ENCODE peak calls at places on chromosome 14, in ten cellular contexts. One of them, this sample, is unnamed.

GRCh38 chr14:90815567-90815816 is 738 bp downstream of the TTC7B start:
- DNase-seq in neural progenitor cell: no peak
- DNase-seq in gastrocnemius medialis: no peak
- DNase-seq in astrocyte of the spinal cord: no peak
- DNase-seq in ovary: no peak
- DNase-seq in choroid plexus epithelial cell: no peak
- DNase-seq in kidney: no peak
- DNase-seq in right atrium auricular region: no peak
- DNase-seq in coronary artery: no peak
- DNase-seq in body of pancreas: no peak
- DNase-seq in this sample: no peak

GRCh38 chr14:59236195-59236594 is 47.7 kb downstream of the DAAM1 start:
- DNase-seq in neural progenitor cell: no peak
- DNase-seq in gastrocnemius medialis: no peak
- DNase-seq in astrocyte of the spinal cord: no peak
- DNase-seq in ovary: no peak
- DNase-seq in choroid plexus epithelial cell: no peak
- DNase-seq in kidney: no peak
- DNase-seq in right atrium auricular region: no peak
- DNase-seq in coronary artery: no peak
- DNase-seq in body of pancreas: no peak
- DNase-seq in this sample: no peak

GRCh38 chr14:98956616-98957015 is 315.4 kb downstream of the BCL11B start:
- DNase-seq in neural progenitor cell: no peak
- DNase-seq in gastrocnemius medialis: no peak
- DNase-seq in astrocyte of the spinal cord: no peak
- DNase-seq in ovary: no peak
- DNase-seq in choroid plexus epithelial cell: no peak
- DNase-seq in kidney: no peak
- DNase-seq in right atrium auricular region: peak
- DNase-seq in coronary artery: no peak
- DNase-seq in body of pancreas: no peak
- DNase-seq in this sample: no peak

GRCh38 chr14:94623856-94624499 is 11.8 kb downstream of the SERPINA3 start:
- DNase-seq in neural progenitor cell: no peak
- DNase-seq in gastrocnemius medialis: no peak
- DNase-seq in astrocyte of the spinal cord: no peak
- DNase-seq in ovary: no peak
- DNase-seq in choroid plexus epithelial cell: no peak
- DNase-seq in kidney: no peak
- DNase-seq in right atrium auricular region: no peak
- DNase-seq in coronary artery: no peak
- DNase-seq in body of pancreas: peak
- DNase-seq in this sample: no peak

GRCh38 chr14:57712101-57712500 is 153.8 kb downstream of the SLC35F4 start:
- DNase-seq in neural progenitor cell: no peak
- DNase-seq in gastrocnemius medialis: no peak
- DNase-seq in astrocyte of the spinal cord: no peak
- DNase-seq in ovary: no peak
- DNase-seq in choroid plexus epithelial cell: peak
- DNase-seq in kidney: no peak
- DNase-seq in right atrium auricular region: no peak
- DNase-seq in coronary artery: no peak
- DNase-seq in body of pancreas: no peak
- DNase-seq in this sample: no peak

GRCh38 chr14:100440758-100441203 is 117.6 kb downstream of the SLC25A47 start:
- DNase-seq in neural progenitor cell: no peak
- DNase-seq in gastrocnemius medialis: no peak
- DNase-seq in astrocyte of the spinal cord: no peak
- DNase-seq in ovary: no peak
- DNase-seq in choroid plexus epithelial cell: peak
- DNase-seq in kidney: no peak
- DNase-seq in right atrium auricular region: peak
- DNase-seq in coronary artery: no peak
- DNase-seq in body of pancreas: no peak
- DNase-seq in this sample: no peak

GRCh38 chr14:59060841-59061240 is 127.6 kb upstream of the DAAM1 start:
- DNase-seq in neural progenitor cell: peak
- DNase-seq in gastrocnemius medialis: no peak
- DNase-seq in astrocyte of the spinal cord: no peak
- DNase-seq in ovary: no peak
- DNase-seq in choroid plexus epithelial cell: no peak
- DNase-seq in kidney: peak
- DNase-seq in right atrium auricular region: no peak
- DNase-seq in coronary artery: no peak
- DNase-seq in body of pancreas: no peak
- DNase-seq in this sample: no peak

GRCh38 chr14:20848316-20848954 is 42.8 kb upstream of the RNASE3 start:
- DNase-seq in neural progenitor cell: no peak
- DNase-seq in gastrocnemius medialis: no peak
- DNase-seq in astrocyte of the spinal cord: peak
- DNase-seq in ovary: no peak
- DNase-seq in choroid plexus epithelial cell: peak
- DNase-seq in kidney: no peak
- DNase-seq in right atrium auricular region: no peak
- DNase-seq in coronary artery: no peak
- DNase-seq in body of pancreas: peak
- DNase-seq in this sample: no peak

GRCh38 chr14:72565917-72566316 is 328.0 kb downstream of the DPF3 start:
- DNase-seq in neural progenitor cell: peak
- DNase-seq in gastrocnemius medialis: no peak
- DNase-seq in astrocyte of the spinal cord: no peak
- DNase-seq in ovary: no peak
- DNase-seq in choroid plexus epithelial cell: no peak
- DNase-seq in kidney: no peak
- DNase-seq in right atrium auricular region: no peak
- DNase-seq in coronary artery: no peak
- DNase-seq in body of pancreas: no peak
- DNase-seq in this sample: no peak

GRCh38 chr14:71117839-71118743 is 210.8 kb downstream of the PCNX1 start:
- DNase-seq in neural progenitor cell: no peak
- DNase-seq in gastrocnemius medialis: no peak
- DNase-seq in astrocyte of the spinal cord: peak
- DNase-seq in ovary: no peak
- DNase-seq in choroid plexus epithelial cell: peak
- DNase-seq in kidney: no peak
- DNase-seq in right atrium auricular region: no peak
- DNase-seq in coronary artery: no peak
- DNase-seq in body of pancreas: peak
- DNase-seq in this sample: no peak

GRCh38 chr14:75279739-75280447 is 1.3 kb downstream of the FOS start:
- DNase-seq in neural progenitor cell: peak
- DNase-seq in gastrocnemius medialis: no peak
- DNase-seq in astrocyte of the spinal cord: peak
- DNase-seq in ovary: peak
- DNase-seq in choroid plexus epithelial cell: peak
- DNase-seq in kidney: peak
- DNase-seq in right atrium auricular region: no peak
- DNase-seq in coronary artery: no peak
- DNase-seq in body of pancreas: peak
- DNase-seq in this sample: peak

GRCh38 chr14:63565448-63565847 is 22.3 kb upstream of the PPP2R5E start:
- DNase-seq in neural progenitor cell: no peak
- DNase-seq in gastrocnemius medialis: no peak
- DNase-seq in astrocyte of the spinal cord: no peak
- DNase-seq in ovary: no peak
- DNase-seq in choroid plexus epithelial cell: no peak
- DNase-seq in kidney: no peak
- DNase-seq in right atrium auricular region: no peak
- DNase-seq in coronary artery: no peak
- DNase-seq in body of pancreas: no peak
- DNase-seq in this sample: no peak

GRCh38 chr14:97349946-97350345 is 552.8 kb downstream of the VRK1 start:
- DNase-seq in neural progenitor cell: no peak
- DNase-seq in gastrocnemius medialis: no peak
- DNase-seq in astrocyte of the spinal cord: no peak
- DNase-seq in ovary: no peak
- DNase-seq in choroid plexus epithelial cell: no peak
- DNase-seq in kidney: no peak
- DNase-seq in right atrium auricular region: no peak
- DNase-seq in coronary artery: no peak
- DNase-seq in body of pancreas: no peak
- DNase-seq in this sample: no peak

GRCh38 chr14:95006479-95006878 is 150.8 kb downstream of the DICER1 start:
- DNase-seq in neural progenitor cell: no peak
- DNase-seq in gastrocnemius medialis: no peak
- DNase-seq in astrocyte of the spinal cord: no peak
- DNase-seq in ovary: no peak
- DNase-seq in choroid plexus epithelial cell: no peak
- DNase-seq in kidney: no peak
- DNase-seq in right atrium auricular region: no peak
- DNase-seq in coronary artery: no peak
- DNase-seq in body of pancreas: no peak
- DNase-seq in this sample: no peak

GRCh38 chr14:72638021-72638420 is 255.9 kb downstream of the DPF3 start:
- DNase-seq in neural progenitor cell: no peak
- DNase-seq in gastrocnemius medialis: no peak
- DNase-seq in astrocyte of the spinal cord: peak
- DNase-seq in ovary: no peak
- DNase-seq in choroid plexus epithelial cell: peak
- DNase-seq in kidney: no peak
- DNase-seq in right atrium auricular region: no peak
- DNase-seq in coronary artery: no peak
- DNase-seq in body of pancreas: no peak
- DNase-seq in this sample: no peak

GRCh38 chr14:91415794-91416743 is 1.6 kb downstream of the CCDC88C start:
- DNase-seq in neural progenitor cell: no peak
- DNase-seq in gastrocnemius medialis: no peak
- DNase-seq in astrocyte of the spinal cord: no peak
- DNase-seq in ovary: no peak
- DNase-seq in choroid plexus epithelial cell: no peak
- DNase-seq in kidney: no peak
- DNase-seq in right atrium auricular region: no peak
- DNase-seq in coronary artery: no peak
- DNase-seq in body of pancreas: peak
- DNase-seq in this sample: no peak

GRCh38 chr14:51333299-51333698 is 93.3 kb downstream of the TMX1 start:
- DNase-seq in neural progenitor cell: no peak
- DNase-seq in gastrocnemius medialis: no peak
- DNase-seq in astrocyte of the spinal cord: no peak
- DNase-seq in ovary: no peak
- DNase-seq in choroid plexus epithelial cell: no peak
- DNase-seq in kidney: no peak
- DNase-seq in right atrium auricular region: no peak
- DNase-seq in coronary artery: no peak
- DNase-seq in body of pancreas: no peak
- DNase-seq in this sample: no peak

GRCh38 chr14:98931911-98932310 is 340.1 kb downstream of the BCL11B start:
- DNase-seq in neural progenitor cell: no peak
- DNase-seq in gastrocnemius medialis: no peak
- DNase-seq in astrocyte of the spinal cord: no peak
- DNase-seq in ovary: no peak
- DNase-seq in choroid plexus epithelial cell: no peak
- DNase-seq in kidney: no peak
- DNase-seq in right atrium auricular region: no peak
- DNase-seq in coronary artery: no peak
- DNase-seq in body of pancreas: peak
- DNase-seq in this sample: no peak

GRCh38 chr14:35337074-35337556 is 44.9 kb downstream of the PSMA6 start:
- DNase-seq in neural progenitor cell: no peak
- DNase-seq in gastrocnemius medialis: no peak
- DNase-seq in astrocyte of the spinal cord: no peak
- DNase-seq in ovary: no peak
- DNase-seq in choroid plexus epithelial cell: no peak
- DNase-seq in kidney: no peak
- DNase-seq in right atrium auricular region: no peak
- DNase-seq in coronary artery: no peak
- DNase-seq in body of pancreas: no peak
- DNase-seq in this sample: no peak
- TF ChIP-seq CTCF in neural progenitor cell: no peak
- TF ChIP-seq CTCF in gastrocnemius medialis: no peak
- TF ChIP-seq CTCF in astrocyte of the spinal cord: no peak
- TF ChIP-seq CTCF in ovary: no peak
- TF ChIP-seq CTCF in choroid plexus epithelial cell: no peak
- TF ChIP-seq CTCF in kidney: no peak
- TF ChIP-seq CTCF in right atrium auricular region: no peak
- TF ChIP-seq CTCF in coronary artery: no peak
- TF ChIP-seq CTCF in body of pancreas: no peak
- TF ChIP-seq CTCF in this sample: no peak

GRCh38 chr14:67619446-67620216 is at the start of gene ARG2:
- DNase-seq in neural progenitor cell: peak
- DNase-seq in gastrocnemius medialis: peak
- DNase-seq in astrocyte of the spinal cord: peak
- DNase-seq in ovary: peak
- DNase-seq in choroid plexus epithelial cell: peak
- DNase-seq in kidney: peak
- DNase-seq in right atrium auricular region: peak
- DNase-seq in coronary artery: peak
- DNase-seq in body of pancreas: peak
- DNase-seq in this sample: peak
- TF ChIP-seq CTCF in neural progenitor cell: no peak
- TF ChIP-seq CTCF in gastrocnemius medialis: no peak
- TF ChIP-seq CTCF in astrocyte of the spinal cord: no peak
- TF ChIP-seq CTCF in ovary: no peak
- TF ChIP-seq CTCF in choroid plexus epithelial cell: no peak
- TF ChIP-seq CTCF in kidney: peak
- TF ChIP-seq CTCF in right atrium auricular region: no peak
- TF ChIP-seq CTCF in coronary artery: no peak
- TF ChIP-seq CTCF in body of pancreas: peak
- TF ChIP-seq CTCF in this sample: no peak

DNA sequence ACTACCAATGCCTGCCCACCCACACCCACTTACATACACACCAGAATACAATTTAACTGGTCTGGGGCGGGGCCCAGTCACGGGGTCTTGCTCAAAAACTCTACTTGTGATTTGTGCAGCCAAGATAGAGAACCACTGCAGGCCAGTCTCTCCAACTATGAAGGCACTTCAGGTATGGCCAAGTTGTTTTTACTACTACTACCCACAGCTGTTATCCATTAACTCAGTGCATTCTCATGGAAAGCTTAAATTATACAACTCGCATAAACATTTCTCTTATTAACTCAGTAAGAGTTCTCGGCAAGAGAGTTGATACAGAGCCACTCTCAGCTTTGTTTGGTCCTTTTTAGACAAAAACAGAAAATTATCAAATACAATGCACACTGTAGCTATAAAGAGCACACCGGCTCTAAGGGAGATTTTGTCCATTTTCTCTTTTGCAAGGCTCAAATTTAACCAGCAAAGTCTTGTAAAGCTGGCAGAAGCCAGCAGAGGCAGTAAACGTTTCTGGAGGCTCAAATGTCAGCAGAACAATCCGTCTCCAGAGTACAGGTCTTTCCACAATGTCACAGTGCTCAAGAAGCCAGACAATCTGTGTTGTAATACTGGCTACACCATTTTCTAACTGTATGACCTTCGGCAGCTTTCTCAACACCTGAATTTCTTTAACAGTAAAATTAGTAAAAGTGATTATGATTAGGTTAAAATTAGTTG is 85.9 kb downstream of the PTGER2 start:
- DNase-seq in neural progenitor cell: peak
- DNase-seq in gastrocnemius medialis: no peak
- DNase-seq in astrocyte of the spinal cord: peak
- DNase-seq in ovary: no peak
- DNase-seq in choroid plexus epithelial cell: peak
- DNase-seq in kidney: no peak
- DNase-seq in right atrium auricular region: no peak
- DNase-seq in coronary artery: no peak
- DNase-seq in body of pancreas: no peak
- DNase-seq in this sample: no peak
- TF ChIP-seq CTCF in neural progenitor cell: no peak
- TF ChIP-seq CTCF in gastrocnemius medialis: no peak
- TF ChIP-seq CTCF in astrocyte of the spinal cord: peak
- TF ChIP-seq CTCF in ovary: no peak
- TF ChIP-seq CTCF in choroid plexus epithelial cell: peak
- TF ChIP-seq CTCF in kidney: peak
- TF ChIP-seq CTCF in right atrium auricular region: no peak
- TF ChIP-seq CTCF in coronary artery: no peak
- TF ChIP-seq CTCF in body of pancreas: no peak
- TF ChIP-seq CTCF in this sample: peak

GRCh38 chr14:48690349-48690748 is 895.8 kb downstream of the RPS29 start:
- DNase-seq in neural progenitor cell: peak
- DNase-seq in gastrocnemius medialis: no peak
- DNase-seq in astrocyte of the spinal cord: no peak
- DNase-seq in ovary: no peak
- DNase-seq in choroid plexus epithelial cell: peak
- DNase-seq in kidney: no peak
- DNase-seq in right atrium auricular region: no peak
- DNase-seq in coronary artery: no peak
- DNase-seq in body of pancreas: no peak
- DNase-seq in this sample: no peak
- TF ChIP-seq CTCF in neural progenitor cell: peak
- TF ChIP-seq CTCF in gastrocnemius medialis: no peak
- TF ChIP-seq CTCF in astrocyte of the spinal cord: no peak
- TF ChIP-seq CTCF in ovary: no peak
- TF ChIP-seq CTCF in choroid plexus epithelial cell: no peak
- TF ChIP-seq CTCF in kidney: no peak
- TF ChIP-seq CTCF in right atrium auricular region: no peak
- TF ChIP-seq CTCF in coronary artery: no peak
- TF ChIP-seq CTCF in body of pancreas: no peak
- TF ChIP-seq CTCF in this sample: peak